ENCODE peak calls at places on chromosome 10, in ten cellular contexts. H, D, A, I, G, E, C, T, U and V are unnamed samples.

GRCh38 chr10:58993480-58994221 is 182.8 kb upstream of the PHYHIPL start:
- DNase-seq in H (no peak), D (no peak), A (no peak), I (no peak), G (peak), E (no peak), C (no peak), T (no peak), U (no peak), V (no peak)

GRCh38 chr10:4488924-4489323 is 337.1 kb upstream of the AKR1E2 start:
- DNase-seq in H (no peak), D (no peak), A (no peak), I (no peak), G (no peak), E (no peak), C (no peak), T (no peak), U (no peak), V (no peak)

GRCh38 chr10:12412671-12413368 is 63.5 kb downstream of the CAMK1D start:
- DNase-seq in H (no peak), D (no peak), A (no peak), I (no peak), G (no peak), E (no peak), C (no peak), T (no peak), U (no peak), V (no peak)

GRCh38 chr10:132389631-132390454 is 7.2 kb upstream of the PWWP2B start:
- DNase-seq in H (no peak), D (no peak), A (no peak), I (no peak), G (peak), E (no peak), C (no peak), T (no peak), U (no peak), V (no peak)

GRCh38 chr10:76049581-76050290 is 618.3 kb downstream of the LRMDA start:
- DNase-seq in H (no peak), D (no peak), A (no peak), I (no peak), G (no peak), E (peak), C (peak), T (no peak), U (no peak), V (peak)

GRCh38 chr10:33237736-33238624 is 96.5 kb downstream of the NRP1 start:
- DNase-seq in H (peak), D (no peak), A (no peak), I (no peak), G (no peak), E (peak), C (peak), T (no peak), U (no peak), V (peak)

GRCh38 chr10:112208292-112208691 is 24.7 kb upstream of the GPAM start:
- DNase-seq in H (no peak), D (no peak), A (no peak), I (no peak), G (no peak), E (no peak), C (no peak), T (no peak), U (no peak), V (peak)

GRCh38 chr10:50326757-50327701 is 75.7 kb upstream of the ASAH2 start:
- DNase-seq in H (peak), D (no peak), A (no peak), I (no peak), G (no peak), E (no peak), C (peak), T (no peak), U (peak), V (peak)

GRCh38 chr10:49397036-49397999 is 1.4 kb upstream of the DRGX start:
- DNase-seq in H (no peak), D (no peak), A (no peak), I (no peak), G (no peak), E (no peak), C (no peak), T (no peak), U (no peak), V (no peak)

GRCh38 chr10:13634207-13634606 is 47.4 kb downstream of the PRPF18 start:
- DNase-seq in H (no peak), D (no peak), A (no peak), I (no peak), G (no peak), E (no peak), C (no peak), T (no peak), U (no peak), V (no peak)

GRCh38 chr10:16965740-16966447 is 148.7 kb upstream of the RSU1 start:
- DNase-seq in H (peak), D (no peak), A (no peak), I (no peak), G (no peak), E (peak), C (peak), T (no peak), U (peak), V (peak)

GRCh38 chr10:44995914-44996633 is 4.6 kb upstream of the ZNF22 start:
- DNase-seq in H (peak), D (no peak), A (no peak), I (no peak), G (no peak), E (no peak), C (no peak), T (no peak), U (peak), V (peak)

GRCh38 chr10:42654419-42654818 is 16.0 kb upstream of the ZNF33B start:
- DNase-seq in H (no peak), D (no peak), A (no peak), I (no peak), G (no peak), E (no peak), C (no peak), T (no peak), U (no peak), V (no peak)

GRCh38 chr10:59971915-59972314 is 65.6 kb upstream of the CCDC6 start:
- DNase-seq in H (peak), D (no peak), A (no peak), I (peak), G (no peak), E (peak), C (no peak), T (no peak), U (no peak), V (peak)

GRCh38 chr10:8049874-8050560 is 4.5 kb upstream of the GATA3 start:
- DNase-seq in H (peak), D (no peak), A (no peak), I (no peak), G (no peak), E (no peak), C (no peak), T (no peak), U (peak), V (no peak)

GRCh38 chr10:43905502-43906236 is 257.0 kb upstream of the ZNF32 start:
- DNase-seq in H (no peak), D (no peak), A (no peak), I (no peak), G (no peak), E (no peak), C (no peak), T (no peak), U (peak), V (peak)

GRCh38 chr10:121113385-121113696 is 262.2 kb downstream of the WDR11 start:
- DNase-seq in H (peak), D (no peak), A (no peak), I (no peak), G (no peak), E (peak), C (no peak), T (no peak), U (no peak), V (peak)

GRCh38 chr10:17229967-17230682 is 2.1 kb downstream of the VIM start:
- DNase-seq in H (peak), D (no peak), A (peak), I (peak), G (no peak), E (peak), C (peak), T (peak), U (peak), V (peak)

GRCh38 chr10:72615985-72616384 is 9.9 kb downstream of the MICU1 start:
- DNase-seq in H (no peak), D (no peak), A (no peak), I (no peak), G (no peak), E (no peak), C (peak), T (no peak), U (no peak), V (no peak)

GRCh38 chr10:132464256-132465192 is 67.5 kb downstream of the PWWP2B start:
- DNase-seq in H (no peak), D (peak), A (no peak), I (peak), G (peak), E (no peak), C (no peak), T (no peak), U (no peak), V (peak)

GRCh38 chr10:3426190-3426845 is 253.7 kb upstream of the PITRM1 start:
- DNase-seq in H (peak), D (no peak), A (no peak), I (peak), G (no peak), E (peak), C (peak), T (no peak), U (peak), V (peak)

GRCh38 chr10:125121003-125121402 is 39.4 kb downstream of the CTBP2 start:
- DNase-seq in H (peak), D (no peak), A (no peak), I (no peak), G (no peak), E (no peak), C (no peak), T (no peak), U (no peak), V (no peak)

GRCh38 chr10:12605580-12606405 is 256.4 kb downstream of the CAMK1D start:
- DNase-seq in H (peak), D (peak), A (no peak), I (peak), G (no peak), E (peak), C (peak), T (peak), U (peak), V (peak)

GRCh38 chr10:30038961-30039536 is 20.3 kb downstream of the JCAD start:
- DNase-seq in H (no peak), D (no peak), A (no peak), I (no peak), G (no peak), E (no peak), C (no peak), T (no peak), U (no peak), V (no peak)

GRCh38 chr10:101829561-101830315 is 11.5 kb upstream of the OGA start:
- DNase-seq in H (peak), D (no peak), A (no peak), I (peak), G (no peak), E (no peak), C (peak), T (peak), U (peak), V (peak)

GRCh38 chr10:60262647-60263126 is 127.0 kb downstream of the ANK3 start:
- DNase-seq in H (no peak), D (no peak), A (no peak), I (no peak), G (no peak), E (no peak), C (no peak), T (no peak), U (no peak), V (no peak)

GRCh38 chr10:131895116-131895515 is 5.7 kb upstream of the PPP2R2D start:
- DNase-seq in H (no peak), D (no peak), A (no peak), I (no peak), G (no peak), E (no peak), C (no peak), T (no peak), U (no peak), V (no peak)

GRCh38 chr10:26052326-26052725 is 118.3 kb downstream of the MYO3A start:
- DNase-seq in H (no peak), D (no peak), A (no peak), I (no peak), G (no peak), E (no peak), C (no peak), T (no peak), U (no peak), V (no peak)

GRCh38 chr10:62433901-62434300 is 59.7 kb downstream of the ZNF365 start:
- DNase-seq in H (peak), D (no peak), A (no peak), I (no peak), G (no peak), E (no peak), C (no peak), T (no peak), U (no peak), V (no peak)

GRCh38 chr10:125997586-125997985 is 101.2 kb downstream of the FANK1 start:
- DNase-seq in H (no peak), D (no peak), A (no peak), I (no peak), G (no peak), E (no peak), C (no peak), T (no peak), U (no peak), V (no peak)

GRCh38 chr10:80090120-80090519 is 11.7 kb downstream of the TMEM254 start:
- DNase-seq in H (no peak), D (no peak), A (no peak), I (no peak), G (no peak), E (no peak), C (no peak), T (peak), U (peak), V (no peak)

GRCh38 chr10:79054203-79055099 is 14.3 kb upstream of the ZMIZ1 start:
- DNase-seq in H (no peak), D (no peak), A (no peak), I (peak), G (peak), E (no peak), C (no peak), T (no peak), U (no peak), V (no peak)

GRCh38 chr10:66746711-66747110 is 179.1 kb upstream of the LRRTM3 start:
- DNase-seq in H (peak), D (no peak), A (no peak), I (no peak), G (no peak), E (no peak), C (no peak), T (no peak), U (no peak), V (no peak)

GRCh38 chr10:70656489-70656888 is 15.8 kb upstream of the ADAMTS14 start:
- DNase-seq in H (peak), D (no peak), A (peak), I (no peak), G (no peak), E (peak), C (peak), T (no peak), U (no peak), V (peak)

GRCh38 chr10:27742926-27743735 is 2.5 kb downstream of the MKX start:
- DNase-seq in H (peak), D (no peak), A (no peak), I (peak), G (no peak), E (no peak), C (no peak), T (no peak), U (peak), V (no peak)

GRCh38 chr10:101682172-101682825 is 12.7 kb downstream of the FBXW4 start:
- DNase-seq in H (no peak), D (no peak), A (no peak), I (no peak), G (no peak), E (no peak), C (peak), T (no peak), U (peak), V (peak)